ENCODE peak calls at places on chromosome 5, in four cellular contexts. Q is CD8-positive, alpha-beta T cell; I is Peyer's patch; E is transverse colon. Z is an unnamed sample.

GRCh38 chr5:127003798-127004495 is 26.4 kb downstream of the MARCHF3 start:
- DNase-seq in I (peak; percentile 57), Q (no peak), E (peak; percentile 77), Z (no peak)

GRCh38 chr5:174335682-174336364 is 290.3 kb downstream of the NSG2 start:
- DNase-seq in I (no peak), Q (no peak), E (no peak), Z (no peak)

GRCh38 chr5:141958113-141958512 is at the start of gene PCDH12:
- DNase-seq in I (no peak), Q (no peak), E (peak; percentile 13), Z (no peak)

GRCh38 chr5:6291961-6292360 is 86.4 kb downstream of the MED10 start:
- DNase-seq in E (no peak), Q (no peak), I (no peak), Z (no peak)

GRCh38 chr5:88143693-88144218 is 124.9 kb downstream of the TMEM161B start:
- DNase-seq in Q (no peak), I (no peak), E (no peak), Z (no peak)

GRCh38 chr5:97728920-97729319 is 545.9 kb upstream of the RIOK2 start:
- DNase-seq in I (no peak), E (no peak), Q (no peak), Z (no peak)

GRCh38 chr5:80343067-80343466 is 23.3 kb downstream of the SPZ1 start:
- DNase-seq in E (no peak), Q (no peak), I (no peak), Z (no peak)

GRCh38 chr5:135458921-135459331 is 6.8 kb upstream of the TIFAB start:
- DNase-seq in E (peak; percentile 84), Q (no peak), I (peak; percentile 57), Z (no peak)

GRCh38 chr5:36502608-36503007 is 103.8 kb upstream of the SLC1A3 start:
- DNase-seq in Q (no peak), E (no peak), I (no peak), Z (peak; percentile 90)

GRCh38 chr5:166962470-166962869 is 1329.0 kb upstream of the WWC1 start:
- DNase-seq in Q (no peak), E (no peak), I (no peak), Z (no peak)

GRCh38 chr5:34715711-34716110 is 59.6 kb downstream of the RAI14 start:
- DNase-seq in E (no peak), I (no peak), Q (no peak), Z (no peak)

GRCh38 chr5:152164860-152165259 is 240.2 kb upstream of the GLRA1 start:
- DNase-seq in Q (no peak), E (no peak), I (no peak), Z (no peak)

GRCh38 chr5:108637110-108637509 is 110.6 kb upstream of the FER start:
- DNase-seq in I (no peak), E (no peak), Q (no peak), Z (no peak)

GRCh38 chr5:142888469-142889085 is 118.4 kb downstream of the ARHGAP26 start:
- DNase-seq in Q (no peak), E (no peak), I (no peak), Z (no peak)

GRCh38 chr5:84816746-84817547 is 432.3 kb upstream of the EDIL3 start:
- DNase-seq in I (no peak), E (no peak), Q (no peak), Z (no peak)

GRCh38 chr5:102670224-102670836 is 84.8 kb upstream of the PAM start:
- DNase-seq in E (no peak), Q (no peak), I (no peak), Z (no peak)

GRCh38 chr5:89372176-89372575 is 489.2 kb upstream of the MEF2C start:
- DNase-seq in E (no peak), Q (no peak), I (no peak), Z (no peak)

GRCh38 chr5:138668981-138669380 is 84.2 kb upstream of the CTNNA1 start:
- DNase-seq in Q (no peak), E (no peak), I (no peak), Z (no peak)

GRCh38 chr5:54844905-54845566 is 140.4 kb downstream of the ESM1 start:
- DNase-seq in E (no peak), Q (no peak), I (no peak), Z (peak; percentile 41)

DNA sequence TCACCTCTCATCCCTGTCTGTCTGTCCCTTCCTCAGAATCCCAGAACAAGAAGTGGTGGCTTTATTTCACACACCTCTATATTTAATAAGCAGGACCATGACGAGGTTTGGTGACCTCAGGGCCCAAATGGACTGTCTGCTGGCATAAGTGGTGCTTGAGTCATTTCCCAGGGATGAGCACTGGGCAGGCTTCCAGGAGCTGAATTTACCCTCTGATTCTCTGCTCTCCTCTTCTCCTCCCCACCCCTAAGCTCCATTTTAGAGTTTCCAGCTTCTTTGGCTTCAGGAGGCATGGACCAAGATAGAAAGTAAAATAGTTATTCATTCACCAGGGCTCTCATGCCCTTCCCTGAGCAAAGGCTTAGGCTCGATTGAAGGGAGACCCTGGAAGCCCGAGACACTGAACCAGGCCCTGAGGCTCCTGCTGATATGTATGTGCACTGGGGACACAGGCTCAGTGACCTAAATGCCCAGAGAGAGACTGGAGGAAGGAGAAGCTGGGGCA is 69.1 kb downstream of the PPARGC1B start:
- DNase-seq in I (peak; percentile 70), Q (no peak), E (peak; percentile 74), Z (peak; percentile 44)
- H3K27ac ChIP-seq in I (peak overlapping the region; percentile 66), Q (no peak overlapping the region), E (peak overlapping the region; percentile 87), Z (no peak overlapping the region)

GRCh38 chr5:136805466-136805865 is 440.1 kb upstream of the TRPC7 start:
- DNase-seq in E (no peak), I (no peak), Q (no peak), Z (no peak)

GRCh38 chr5:136799806-136800372 is 434.5 kb upstream of the TRPC7 start:
- DNase-seq in I (no peak), Q (no peak), E (no peak), Z (no peak)

DNA sequence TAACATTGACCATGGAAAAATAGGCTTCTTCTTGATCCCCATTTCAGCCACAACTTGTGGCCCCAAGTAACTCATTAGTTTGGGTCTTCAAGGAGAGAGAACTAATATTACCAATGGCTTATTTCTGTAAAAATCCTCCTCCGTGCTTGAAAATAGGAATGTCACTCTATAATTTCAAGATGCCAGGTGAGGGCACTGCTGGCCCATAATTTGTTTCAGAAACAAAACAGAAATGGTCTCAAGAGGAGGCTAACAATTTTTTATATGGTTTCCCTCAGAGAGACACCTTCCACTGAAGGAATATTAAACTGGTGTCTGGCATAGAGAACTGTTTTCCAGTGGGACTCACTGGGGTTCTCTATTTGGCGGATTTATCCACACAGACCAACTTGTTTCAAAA is 437.0 kb upstream of the TRPC7 start:
- DNase-seq in Q (no peak), E (no peak), I (no peak), Z (no peak)
- TF ChIP-seq CTCF in Q (no peak), E (no peak), I (no peak), Z (peak; percentile 21)

GRCh38 chr5:90657788-90658187 is 99.2 kb downstream of the ADGRV1 start:
- DNase-seq in Q (no peak), I (no peak), E (no peak), Z (no peak)
- H3K9me3 ChIP-seq in Q (no peaks in the 10 kb centered on the region), I (no peaks in the 10 kb centered on the region), E (no peaks in the 10 kb centered on the region), Z (no peaks in the 10 kb centered on the region)

GRCh38 chr5:43006411-43007202 is 33.5 kb downstream of the ANXA2R start:
- DNase-seq in I (no peak), E (no peak), Q (no peak), Z (no peak)
- H3K27ac ChIP-seq in I (peak overlapping the region; percentile 87), E (peak overlapping the region; percentile 91), Q (peak overlapping the region; percentile 94), Z (peak overlapping the region; percentile 98)

DNA sequence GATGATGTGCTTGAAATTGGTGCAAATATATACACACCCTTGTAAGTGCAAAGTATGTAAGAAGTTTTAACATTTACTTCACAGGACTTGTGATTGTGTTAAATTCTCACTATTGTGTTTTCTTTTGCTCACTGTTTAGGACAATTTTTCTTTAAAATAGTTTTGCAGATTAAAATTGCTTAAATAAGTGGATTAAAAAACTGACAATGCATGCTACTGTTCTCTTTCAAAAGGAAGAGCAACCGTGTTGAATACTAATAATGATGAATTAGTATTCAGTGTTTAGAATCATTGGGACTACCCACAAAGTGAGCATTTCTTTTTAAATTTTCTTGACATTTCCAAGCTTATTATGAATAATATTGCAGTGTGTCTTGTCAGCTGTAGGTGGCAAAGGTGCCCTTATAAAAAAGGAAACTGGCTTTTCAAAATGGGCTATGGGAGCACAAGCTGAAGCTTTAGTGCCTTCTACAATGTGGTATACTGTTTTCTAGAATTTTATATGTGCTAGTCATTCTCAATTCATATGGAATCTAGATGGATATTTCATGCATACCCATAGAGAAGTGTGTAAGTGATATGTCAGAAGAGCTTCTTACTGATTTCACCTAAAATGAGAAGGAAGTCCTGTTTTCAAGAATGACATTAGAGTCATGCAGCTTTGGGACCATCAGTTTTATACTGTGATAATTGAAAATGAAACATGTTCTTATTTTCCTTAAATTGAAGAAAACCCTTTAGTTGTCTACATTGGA is 35.4 kb downstream of the SREK1 start:
- DNase-seq in Q (no peak), E (no peak), I (no peak), Z (no peak)
- TF ChIP-seq CTCF in Q (no peak), E (no peak), I (no peak), Z (no peak)

Z was measured in AG04450.